ENCODE peak calls at places on chromosomes 6 and 20, in four cellular contexts. T is B cell, J is progenitor cell of endocrine pancreas, N is dorsolateral prefrontal cortex. W is an unnamed sample.

GRCh38 chr6:146028835-146029572 is at the start of gene GRM1:
- DNase-seq in T (no peak), J (no peak), N (peak), W (no peak)

GRCh38 chr6:52546678-52547077 is 30.2 kb downstream of the TRAM2 start:
- DNase-seq in T (no peak), J (no peak), N (no peak), W (peak)

GRCh38 chr6:87257975-87258374 is 64.4 kb upstream of the SMIM8 start:
- DNase-seq in T (no peak), J (no peak), N (no peak), W (no peak)

GRCh38 chr6:21754891-21755290 is 161.3 kb downstream of the SOX4 start:
- DNase-seq in T (no peak), J (no peak), N (no peak), W (no peak)

GRCh38 chr20:55515831-55516230 is 489.5 kb downstream of the CBLN4 start:
- DNase-seq in T (no peak), J (no peak), N (no peak), W (no peak)

GRCh38 chr6:162612613-162613012 is 115.0 kb downstream of the PRKN start:
- DNase-seq in T (no peak), J (no peak), N (no peak), W (no peak)

GRCh38 chr6:51218181-51218580 is 399.5 kb downstream of the TFAP2B start:
- DNase-seq in T (no peak), J (no peak), N (no peak), W (no peak)

GRCh38 chr6:143062551-143062950 is 1.9 kb downstream of the AIG1 start:
- DNase-seq in T (no peak), J (no peak), N (no peak), W (no peak)

GRCh38 chr6:162151050-162151658 is 576.4 kb downstream of the PRKN start:
- DNase-seq in T (no peak), J (no peak), N (no peak), W (no peak)

GRCh38 chr20:46188866-46189265 is 70.8 kb downstream of the CD40 start:
- DNase-seq in T (no peak), J (no peak), N (no peak), W (no peak)

GRCh38 chr20:18007534-18008292 is 38.9 kb downstream of the MGME1 start:
- DNase-seq in T (no peak), J (no peak), N (peak), W (no peak)

GRCh38 chr6:126812651-126813050 is 305.8 kb upstream of the RSPO3 start:
- DNase-seq in T (no peak), J (no peak), N (no peak), W (no peak)

GRCh38 chr6:25404693-25405169 is 125.6 kb downstream of the CARMIL1 start:
- DNase-seq in T (peak), J (no peak), N (no peak), W (peak)

GRCh38 chr6:2579241-2579761 is 171.4 kb downstream of the MYLK4 start:
- DNase-seq in T (no peak), J (no peak), N (no peak), W (no peak)

GRCh38 chr6:11631008-11631407 is 93.5 kb downstream of the TMEM170B start:
- DNase-seq in T (no peak), J (no peak), N (no peak), W (no peak)

GRCh38 chr20:45105317-45105716 is 4.4 kb upstream of the KCNS1 start:
- DNase-seq in T (no peak), J (no peak), N (no peak), W (no peak)

GRCh38 chr6:159594106-159594749 is 98.8 kb downstream of the SOD2 start:
- DNase-seq in T (no peak), J (no peak), N (no peak), W (no peak)

GRCh38 chr6:157610451-157610999 is 212.5 kb upstream of the SNX9 start:
- DNase-seq in T (no peak), J (no peak), N (no peak), W (no peak)

GRCh38 chr6:151992091-151992490 is 184.6 kb downstream of the ESR1 start:
- DNase-seq in T (no peak), J (no peak), N (no peak), W (no peak)

GRCh38 chr20:57260959-57261357 is 5.5 kb downstream of the BMP7 start:
- DNase-seq in T (no peak), J (no peak), N (no peak), W (no peak)

GRCh38 chr6:11414564-11414963 is 123.0 kb upstream of the TMEM170B start:
- DNase-seq in T (no peak), J (no peak), N (no peak), W (peak)

GRCh38 chr20:1338096-1338495 is 9.2 kb upstream of the SDCBP2 start:
- DNase-seq in T (no peak), J (no peak), N (no peak), W (no peak)

GRCh38 chr6:10759312-10759839 is 11.8 kb downstream of the TMEM14B start:
- DNase-seq in T (no peak), J (no peak), N (no peak), W (peak)

GRCh38 chr20:60058869-60059268 is 100.6 kb downstream of the CDH26 start:
- DNase-seq in T (no peak), J (no peak), N (no peak), W (no peak)

GRCh38 chr6:44009425-44010321 is 117.6 kb downstream of the MRPL14 start:
- DNase-seq in T (no peak), J (no peak), N (no peak), W (no peak)

GRCh38 chr6:143743256-143744166 is 65.7 kb downstream of the PHACTR2 start:
- DNase-seq in T (no peak), J (no peak), N (no peak), W (no peak)

GRCh38 chr6:11393713-11394627 is 143.6 kb upstream of the TMEM170B start:
- DNase-seq in T (no peak), J (no peak), N (no peak), W (no peak)

GRCh38 chr6:142112451-142113061 is 20.2 kb upstream of the GJE1 start:
- DNase-seq in T (peak), J (peak), N (peak), W (peak)

GRCh38 chr6:159540152-159540551 is 152.9 kb downstream of the SOD2 start:
- DNase-seq in T (no peak), J (peak), N (no peak), W (no peak)

GRCh38 chr6:14921170-14921569 is 324.7 kb upstream of the JARID2 start:
- DNase-seq in T (no peak), J (peak), N (no peak), W (no peak)

GRCh38 chr6:121652726-121653623 is 217.5 kb downstream of the GJA1 start:
- DNase-seq in T (no peak), J (no peak), N (no peak), W (no peak)

GRCh38 chr6:35090734-35091133 is 50.4 kb downstream of the TCP11 start:
- DNase-seq in T (no peak), J (no peak), N (no peak), W (no peak)

GRCh38 chr6:105437236-105437635 is 34.4 kb upstream of the PREP start:
- DNase-seq in T (no peak), J (no peak), N (no peak), W (no peak)

GRCh38 chr6:28235912-28236452 is 10.9 kb downstream of the ZSCAN9 start:
- DNase-seq in T (no peak), J (no peak), N (no peak), W (no peak)

GRCh38 chr6:32941412-32941784 is 570 bp upstream of the HLA-DMB start:
- DNase-seq in T (peak), J (no peak), N (no peak), W (peak)

GRCh38 chr6:26521485-26522391 is 16.4 kb upstream of the HMGN4 start:
- DNase-seq in T (peak), J (peak), N (peak), W (peak)
- TF ChIP-seq CTCF in T (peak), J (peak), N (peak), W (peak)

GRCh38 chr6:55953384-55953783 is 78.0 kb upstream of the BMP5 start:
- DNase-seq in T (no peak), J (no peak), N (no peak), W (no peak)
- TF ChIP-seq CTCF in T (no peak), J (peak), N (peak), W (no peak)

DNA sequence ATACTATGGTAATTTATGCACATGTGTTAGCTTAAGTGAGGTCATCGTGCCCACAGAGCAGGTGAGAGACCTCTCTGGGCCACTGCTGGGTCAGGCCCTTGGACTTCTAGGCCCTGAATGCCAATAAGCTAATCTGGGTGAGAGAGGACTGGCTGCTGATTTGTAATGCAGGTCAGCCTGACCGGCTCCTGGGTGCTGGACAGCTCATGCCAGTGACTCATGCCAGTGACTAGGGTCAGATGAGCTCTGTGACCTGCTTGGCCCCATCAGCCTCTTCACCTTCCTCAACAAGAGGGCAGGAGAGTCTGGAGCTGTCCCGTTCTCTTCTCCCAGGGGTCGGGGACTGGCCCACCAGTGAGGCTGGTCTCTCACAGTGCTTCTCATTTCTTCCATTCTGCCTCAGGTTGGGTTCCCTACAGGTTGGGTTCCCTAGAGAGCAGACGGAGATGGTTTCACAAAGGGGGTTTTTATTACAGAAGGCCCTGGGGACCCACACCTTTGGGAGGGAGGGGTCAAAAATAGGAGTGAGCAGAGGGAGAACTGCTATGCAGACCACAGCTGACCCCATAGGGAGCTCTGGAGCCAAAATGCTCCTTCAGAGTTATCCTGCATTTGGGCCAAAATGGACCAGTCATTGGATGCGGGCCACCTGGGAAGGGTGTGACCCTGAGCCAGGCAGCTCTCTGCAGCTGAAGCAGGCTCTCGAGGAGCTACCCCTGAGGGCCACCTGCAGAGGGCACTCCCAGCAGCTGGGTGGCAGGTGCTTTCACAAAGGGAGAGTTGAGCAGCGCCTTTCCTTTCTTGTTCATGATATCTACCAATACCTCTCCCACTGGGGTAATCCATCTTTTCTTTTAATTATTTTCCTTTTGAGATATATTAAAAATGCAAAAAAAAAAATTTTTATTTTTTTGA is 2.2 kb upstream of the OXT start:
- DNase-seq in T (peak), J (no peak), N (no peak), W (peak)
- TF ChIP-seq CTCF in T (peak), J (peak), N (no peak), W (peak)

GRCh38 chr6:97437087-97437486 is 154.1 kb upstream of the MMS22L start:
- DNase-seq in T (no peak), J (no peak), N (no peak), W (no peak)
- TF ChIP-seq CTCF in T (peak), J (peak), N (peak), W (no peak)

GRCh38 chr6:115838763-115839401 is 221.8 kb downstream of the FRK start:
- DNase-seq in T (no peak), J (no peak), N (no peak), W (peak)
- TF ChIP-seq CTCF in T (no peak), J (peak), N (peak), W (peak)

DNA sequence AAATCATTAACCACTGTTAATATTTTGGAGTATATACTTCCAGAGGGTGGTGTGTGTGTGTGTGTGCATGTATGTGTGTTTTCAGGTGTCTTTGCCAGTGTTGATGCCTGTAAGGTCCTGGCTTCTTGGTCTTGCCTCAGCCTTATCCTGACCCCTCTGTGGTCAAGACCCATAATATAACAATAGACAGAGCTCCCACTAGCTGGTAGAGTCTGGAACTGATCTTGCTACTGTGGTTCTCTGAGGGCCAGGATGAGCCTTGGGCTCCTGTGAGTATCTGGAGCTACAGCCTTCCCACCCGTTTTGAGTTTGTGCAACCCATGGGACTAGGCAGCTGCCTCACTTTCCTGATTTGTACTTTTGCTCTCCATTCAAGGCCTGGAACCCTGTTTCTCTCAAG is 191.0 kb downstream of the IBTK start:
- DNase-seq in T (no peak), J (no peak), N (no peak), W (no peak)
- TF ChIP-seq CTCF in T (no peak), J (no peak), N (no peak), W (no peak)

DNA sequence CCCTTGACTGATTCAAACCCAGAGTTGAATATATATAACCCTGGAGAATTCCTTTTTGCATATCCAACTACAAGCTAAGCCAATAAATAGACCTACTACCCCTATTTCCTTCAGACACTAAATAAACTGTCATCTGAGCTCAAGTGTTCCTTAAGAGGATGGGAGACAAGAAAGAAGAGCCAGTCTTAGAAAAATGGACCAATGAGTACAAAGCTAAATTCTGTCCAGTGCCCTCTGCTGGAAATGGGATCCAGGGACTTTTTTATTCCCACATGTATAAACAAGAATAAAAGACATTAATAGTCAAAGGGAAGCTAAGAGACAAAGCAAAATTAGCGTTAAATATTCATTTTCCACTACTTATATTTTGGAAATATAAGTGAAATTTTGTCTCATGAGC is 4.8 kb downstream of the PPP1R10 start:
- DNase-seq in T (no peak), J (no peak), N (no peak), W (no peak)
- TF ChIP-seq CTCF in T (no peak), J (peak), N (peak), W (no peak)

GRCh38 chr20:62272200-62272599 is 30.6 kb upstream of the ADRM1 start:
- DNase-seq in T (no peak), J (no peak), N (no peak), W (no peak)
- TF ChIP-seq CTCF in T (no peak), J (no peak), N (no peak), W (no peak)

GRCh38 chr6:135938588-135939215 is 87.2 kb downstream of the PDE7B start:
- DNase-seq in T (no peak), J (no peak), N (no peak), W (peak)
- TF ChIP-seq CTCF in T (peak), J (peak), N (peak), W (no peak)